ENCODE peak calls at places on chromosomes 11 and 22, in ten cellular contexts. D is AG09309, P is dorsolateral prefrontal cortex, I is choroid plexus epithelial cell, B is AG10803, Q is heart left ventricle, W is psoas muscle, Y is Peyer's patch, G is uterus, T is right lobe of liver. O is an unnamed sample.

GRCh38 chr22:21038405-21038804 is 6.0 kb upstream of the SLC7A4 start:
- DNase-seq in D (no peak), Q (no peak), T (no peak), I (peak; percentile 56), B (peak; percentile 62), G (no peak), W (no peak), Y (no peak), P (no peak), O (peak; percentile 16)

GRCh38 chr11:15836801-15837200 is 519.5 kb downstream of the SOX6 start:
- DNase-seq in P (no peak), Q (no peak), W (no peak), Y (no peak), B (no peak), I (no peak), G (no peak), D (no peak), T (no peak), O (no peak)

GRCh38 chr11:34194576-34195335 is 89.3 kb downstream of the NAT10 start:
- DNase-seq in G (no peak), Y (no peak), W (no peak), T (no peak), B (peak; percentile 62), Q (no peak), P (no peak), I (no peak), D (no peak), O (no peak)

GRCh38 chr11:117479372-117479771 is 151.7 kb downstream of the CEP164 start:
- DNase-seq in B (no peak), D (no peak), I (no peak), G (no peak), Y (no peak), T (no peak), Q (no peak), P (no peak), W (no peak), O (no peak)

GRCh38 chr11:13316528-13316961 is 39.0 kb downstream of the BMAL1 start:
- DNase-seq in P (no peak), Y (no peak), W (peak; percentile 62), Q (peak; percentile 65), G (peak; percentile 36), T (no peak), D (no peak), B (peak; percentile 83), I (peak; percentile 50), O (peak; percentile 90)

GRCh38 chr11:62402226-62402625 is 16.6 kb upstream of the SCGB1A1 start:
- DNase-seq in I (no peak), W (peak; percentile 74), Y (peak; percentile 44), B (peak; percentile 45), P (no peak), T (no peak), D (no peak), Q (peak; percentile 79), G (peak; percentile 83), O (peak; percentile 24)

GRCh38 chr22:44427506-44428470 is 70.2 kb downstream of the RTL6 start:
- DNase-seq in P (no peak), G (no peak), W (no peak), Y (no peak), Q (no peak), T (no peak), D (no peak), B (no peak), I (no peak), O (no peak)

GRCh38 chr22:49013707-49014106 is 814.0 kb downstream of the BRD1 start:
- DNase-seq in Y (no peak), B (no peak), T (peak; percentile 29), I (no peak), Q (peak; percentile 17), P (no peak), W (no peak), G (no peak), D (no peak), O (no peak)

GRCh38 chr11:26849009-26849408 is 127.1 kb upstream of the SLC5A12 start:
- DNase-seq in Y (no peak), I (no peak), P (no peak), G (peak; percentile 34), Q (peak; percentile 58), B (peak; percentile 61), W (peak; percentile 23), T (peak; percentile 50), D (no peak), O (no peak)

GRCh38 chr22:45240137-45240809 is 421 bp downstream of the KIAA0930 start:
- DNase-seq in G (no peak), Q (peak; percentile 47), P (no peak), T (no peak), D (no peak), Y (peak; percentile 41), I (peak; percentile 28), W (peak; percentile 36), B (no peak), O (no peak)

GRCh38 chr11:8307601-8308000 is 43.9 kb upstream of the LMO1 start:
- DNase-seq in Y (no peak), B (no peak), G (no peak), T (no peak), Q (no peak), W (no peak), D (no peak), P (no peak), I (no peak), O (no peak)

GRCh38 chr11:120400564-120401364 is 64.6 kb downstream of the ARHGEF12 start:
- DNase-seq in B (peak; percentile 94), T (no peak), G (no peak), Q (no peak), Y (no peak), I (peak; percentile 99), P (no peak), W (no peak), D (peak; percentile 95), O (peak; percentile 99)

GRCh38 chr22:46389081-46389480 is 53.6 kb downstream of the TRMU start:
- DNase-seq in G (no peak), B (no peak), Q (no peak), P (no peak), Y (no peak), W (no peak), I (no peak), D (no peak), T (no peak), O (no peak)

GRCh38 chr22:46391486-46392136 is 56.1 kb downstream of the TRMU start:
- DNase-seq in Q (no peak), W (no peak), T (no peak), G (no peak), Y (no peak), D (no peak), P (no peak), I (no peak), B (no peak), O (no peak)

GRCh38 chr22:46388647-46389046 is 53.1 kb downstream of the TRMU start:
- DNase-seq in P (no peak), Q (no peak), D (no peak), B (no peak), Y (no peak), G (no peak), T (no peak), I (no peak), W (no peak), O (no peak)

GRCh38 chr22:46390652-46391301 is 55.3 kb downstream of the TRMU start:
- DNase-seq in G (peak; percentile 29), Y (no peak), W (peak; percentile 72), B (peak; percentile 76), D (peak; percentile 34), T (peak; percentile 79), P (peak; percentile 56), Q (peak; percentile 78), I (peak; percentile 63), O (peak; percentile 62)

DNA sequence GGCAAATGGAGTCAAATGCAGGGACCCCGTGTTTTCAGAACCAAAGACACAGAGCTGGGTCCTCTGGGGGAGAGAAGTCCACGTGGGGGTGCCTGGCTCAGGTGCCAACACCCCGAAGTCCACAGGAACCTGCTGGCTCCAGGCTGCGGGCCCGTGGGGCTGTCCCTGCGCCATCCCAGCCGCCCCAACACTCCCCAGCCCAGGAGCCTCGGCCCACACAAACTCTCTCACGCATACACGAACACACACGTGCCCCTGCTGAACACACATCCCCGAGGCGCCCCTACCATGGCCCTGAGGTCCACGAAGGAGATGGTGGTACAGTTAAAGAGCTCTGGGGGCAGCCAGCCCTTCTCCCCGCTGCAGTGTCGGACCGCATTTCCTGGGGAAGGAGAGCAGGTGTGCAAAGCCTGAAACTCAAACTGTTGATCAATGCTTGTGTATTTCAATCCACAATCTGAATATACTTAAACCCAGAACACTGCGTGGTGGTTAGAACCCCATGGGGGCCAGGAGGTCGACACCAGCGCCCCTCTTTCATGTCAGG is 54.7 kb downstream of the TRMU start:
- DNase-seq in T (no peak), Q (no peak), Y (no peak), P (no peak), I (no peak), G (no peak), W (no peak), B (no peak), D (no peak), O (no peak)
- H3K4me3 ChIP-seq in T (no peak overlapping the region), Q (no peak overlapping the region), Y (no peak overlapping the region), P (no peak overlapping the region), I (no peak overlapping the region), G (no peak overlapping the region), W (peak overlapping the region; percentile 55), B (no peak overlapping the region), D (no peak overlapping the region), O (no peak overlapping the region)

GRCh38 chr11:83285771-83286528 is at the start of gene CCDC90B:
- DNase-seq in G (peak; percentile 95), T (peak; percentile 98), Q (peak; percentile 97), Y (peak; percentile 95), D (peak; percentile 91), P (peak; percentile 97), B (peak; percentile 98), I (peak; percentile 99), W (peak; percentile 95), O (peak; percentile 98)
- TF ChIP-seq CTCF in G (no peak), T (peak; percentile 43), Q (peak; percentile 29), Y (no peak), D (peak; percentile 33), P (peak; percentile 65), B (peak; percentile 44), I (no peak), W (no peak), O (peak; percentile 14)

DNA sequence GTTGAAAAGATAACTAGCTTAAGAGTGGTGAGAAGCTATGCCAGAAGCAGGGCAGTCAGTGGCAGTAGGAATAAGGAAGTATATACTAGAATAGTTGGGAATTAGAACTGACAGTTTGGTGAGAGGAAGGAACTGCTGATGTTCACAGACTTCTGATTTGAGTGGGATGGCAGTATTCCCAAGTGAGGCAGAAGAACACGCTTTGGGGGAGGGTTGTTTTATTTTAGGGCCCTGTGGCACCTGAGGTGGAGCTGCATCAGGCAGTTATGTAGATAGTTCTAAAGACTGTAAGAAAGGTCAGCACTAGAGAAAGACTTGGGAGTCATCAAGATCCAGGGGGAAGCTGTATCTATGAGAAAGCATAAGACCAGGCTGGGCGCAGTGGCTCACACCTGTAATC is 66.3 kb upstream of the TNRC6B start:
- DNase-seq in D (no peak), G (no peak), Q (no peak), B (no peak), P (no peak), T (no peak), I (no peak), Y (no peak), W (no peak), O (no peak)
- H3K4me3 ChIP-seq in D (no peak overlapping the region), G (no peak overlapping the region), Q (no peak overlapping the region), B (no peak overlapping the region), P (no peak overlapping the region), T (no peak overlapping the region), I (no peak overlapping the region), Y (no peak overlapping the region), W (no peak overlapping the region), O (no peak overlapping the region)

DNA sequence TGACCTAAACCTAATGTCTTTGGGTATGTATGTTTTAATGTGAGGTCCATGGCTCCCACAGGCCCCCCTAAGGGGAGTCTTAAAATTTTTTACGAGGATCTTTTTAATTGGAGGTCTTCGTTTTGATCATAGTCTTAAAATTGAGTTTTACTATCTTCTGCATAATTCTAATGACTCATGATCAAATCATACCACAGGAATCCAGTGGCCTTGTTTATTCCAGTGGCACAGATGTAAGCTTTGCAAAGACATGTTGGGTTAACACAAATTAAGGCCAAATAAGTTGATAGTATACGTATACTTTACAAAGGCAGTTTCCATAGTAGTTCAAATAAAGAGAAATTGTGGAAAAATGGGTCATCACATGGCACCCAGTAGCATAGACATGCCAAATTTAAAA is 33.9 kb upstream of the FJX1 start:
- DNase-seq in W (no peak), I (peak; percentile 85), Y (no peak), T (no peak), P (no peak), G (no peak), D (peak; percentile 45), Q (no peak), B (peak; percentile 65), O (peak; percentile 92)
- TF ChIP-seq CTCF in W (no peak), I (no peak), Y (no peak), T (no peak), P (no peak), G (no peak), D (no peak), Q (no peak), B (no peak), O (no peak)